ENCODE peak calls at places on chromosomes 11 and 22, in ten cellular contexts. One of them, this sample, is unnamed.

GRCh38 chr11:2259466-2259830 is 10.9 kb downstream of the ASCL2 start:
- DNase-seq in NCI-H1694 treated with DMSO at 0.1 percent for 48 hours: no peak
- DNase-seq in glomerular endothelial cell: no peak
- DNase-seq in caudate nucleus: no peak
- DNase-seq in skeletal muscle cell: no peak
- DNase-seq in lung: no peak
- DNase-seq in heart right ventricle: peak; percentile 3
- DNase-seq in NCI-H1105: no peak
- DNase-seq in activated CD4-positive, alpha-beta T cell treated with anti-CD3 and anti-CD28 coated beads, Interleukin-2, amount 10 ng/mL, durations not matched to agents 24 days and 14 days: no peak
- DNase-seq in AG04450: no peak
- DNase-seq in this sample: no peak

GRCh38 chr11:96082936-96083335 is 159.0 kb upstream of the MTMR2 start:
- DNase-seq in NCI-H1694 treated with DMSO at 0.1 percent for 48 hours: no peak
- DNase-seq in glomerular endothelial cell: no peak
- DNase-seq in caudate nucleus: no peak
- DNase-seq in skeletal muscle cell: no peak
- DNase-seq in lung: no peak
- DNase-seq in heart right ventricle: no peak
- DNase-seq in NCI-H1105: no peak
- DNase-seq in activated CD4-positive, alpha-beta T cell treated with anti-CD3 and anti-CD28 coated beads, Interleukin-2, amount 10 ng/mL, durations not matched to agents 24 days and 14 days: no peak
- DNase-seq in AG04450: no peak
- DNase-seq in this sample: no peak

GRCh38 chr11:66278396-66279091 is 569 bp downstream of the CNIH2 start:
- DNase-seq in NCI-H1694 treated with DMSO at 0.1 percent for 48 hours: no peak
- DNase-seq in glomerular endothelial cell: no peak
- DNase-seq in caudate nucleus: no peak
- DNase-seq in skeletal muscle cell: no peak
- DNase-seq in lung: no peak
- DNase-seq in heart right ventricle: no peak
- DNase-seq in NCI-H1105: no peak
- DNase-seq in activated CD4-positive, alpha-beta T cell treated with anti-CD3 and anti-CD28 coated beads, Interleukin-2, amount 10 ng/mL, durations not matched to agents 24 days and 14 days: no peak
- DNase-seq in AG04450: no peak
- DNase-seq in this sample: no peak

GRCh38 chr11:27735281-27735680 is 35.0 kb upstream of the BDNF start:
- DNase-seq in NCI-H1694 treated with DMSO at 0.1 percent for 48 hours: no peak
- DNase-seq in glomerular endothelial cell: no peak
- DNase-seq in caudate nucleus: no peak
- DNase-seq in skeletal muscle cell: no peak
- DNase-seq in lung: no peak
- DNase-seq in heart right ventricle: no peak
- DNase-seq in NCI-H1105: no peak
- DNase-seq in activated CD4-positive, alpha-beta T cell treated with anti-CD3 and anti-CD28 coated beads, Interleukin-2, amount 10 ng/mL, durations not matched to agents 24 days and 14 days: no peak
- DNase-seq in AG04450: no peak
- DNase-seq in this sample: no peak

GRCh38 chr11:8006349-8006977 is 19.3 kb downstream of the EIF3F start:
- DNase-seq in NCI-H1694 treated with DMSO at 0.1 percent for 48 hours: peak; percentile 49
- DNase-seq in glomerular endothelial cell: peak; percentile 37
- DNase-seq in caudate nucleus: no peak
- DNase-seq in skeletal muscle cell: no peak
- DNase-seq in lung: peak; percentile 53
- DNase-seq in heart right ventricle: peak; percentile 71
- DNase-seq in NCI-H1105: peak; percentile 14
- DNase-seq in activated CD4-positive, alpha-beta T cell treated with anti-CD3 and anti-CD28 coated beads, Interleukin-2, amount 10 ng/mL, durations not matched to agents 24 days and 14 days: peak; percentile 81
- DNase-seq in AG04450: peak; percentile 44
- DNase-seq in this sample: no peak

GRCh38 chr22:37340331-37341262 is 58.3 kb downstream of the CYTH4 start:
- DNase-seq in NCI-H1694 treated with DMSO at 0.1 percent for 48 hours: peak; percentile 61
- DNase-seq in glomerular endothelial cell: no peak
- DNase-seq in caudate nucleus: no peak
- DNase-seq in skeletal muscle cell: no peak
- DNase-seq in lung: no peak
- DNase-seq in heart right ventricle: no peak
- DNase-seq in NCI-H1105: peak; percentile 50
- DNase-seq in activated CD4-positive, alpha-beta T cell treated with anti-CD3 and anti-CD28 coated beads, Interleukin-2, amount 10 ng/mL, durations not matched to agents 24 days and 14 days: no peak
- DNase-seq in AG04450: no peak
- DNase-seq in this sample: no peak

GRCh38 chr11:12434255-12434654 is 56.9 kb downstream of the PARVA start:
- DNase-seq in NCI-H1694 treated with DMSO at 0.1 percent for 48 hours: no peak
- DNase-seq in glomerular endothelial cell: no peak
- DNase-seq in caudate nucleus: no peak
- DNase-seq in skeletal muscle cell: no peak
- DNase-seq in lung: no peak
- DNase-seq in heart right ventricle: no peak
- DNase-seq in NCI-H1105: no peak
- DNase-seq in activated CD4-positive, alpha-beta T cell treated with anti-CD3 and anti-CD28 coated beads, Interleukin-2, amount 10 ng/mL, durations not matched to agents 24 days and 14 days: no peak
- DNase-seq in AG04450: no peak
- DNase-seq in this sample: no peak

GRCh38 chr22:19576460-19577421 is 52.5 kb upstream of the CLDN5 start:
- DNase-seq in NCI-H1694 treated with DMSO at 0.1 percent for 48 hours: no peak
- DNase-seq in glomerular endothelial cell: no peak
- DNase-seq in caudate nucleus: no peak
- DNase-seq in skeletal muscle cell: no peak
- DNase-seq in lung: no peak
- DNase-seq in heart right ventricle: peak; percentile 48
- DNase-seq in NCI-H1105: no peak
- DNase-seq in activated CD4-positive, alpha-beta T cell treated with anti-CD3 and anti-CD28 coated beads, Interleukin-2, amount 10 ng/mL, durations not matched to agents 24 days and 14 days: peak; percentile 87
- DNase-seq in AG04450: no peak
- DNase-seq in this sample: peak; percentile 12

GRCh38 chr11:134531331-134532135 is 119.5 kb upstream of the B3GAT1 start:
- DNase-seq in NCI-H1694 treated with DMSO at 0.1 percent for 48 hours: no peak
- DNase-seq in glomerular endothelial cell: no peak
- DNase-seq in caudate nucleus: no peak
- DNase-seq in skeletal muscle cell: no peak
- DNase-seq in lung: no peak
- DNase-seq in heart right ventricle: peak; percentile 18
- DNase-seq in NCI-H1105: no peak
- DNase-seq in activated CD4-positive, alpha-beta T cell treated with anti-CD3 and anti-CD28 coated beads, Interleukin-2, amount 10 ng/mL, durations not matched to agents 24 days and 14 days: no peak
- DNase-seq in AG04450: no peak
- DNase-seq in this sample: no peak

GRCh38 chr22:18110194-18110943 is at the start of gene TUBA8:
- DNase-seq in NCI-H1694 treated with DMSO at 0.1 percent for 48 hours: peak; percentile 12
- DNase-seq in glomerular endothelial cell: no peak
- DNase-seq in caudate nucleus: peak; percentile 41
- DNase-seq in skeletal muscle cell: no peak
- DNase-seq in lung: no peak
- DNase-seq in heart right ventricle: no peak
- DNase-seq in NCI-H1105: peak; percentile 63
- DNase-seq in activated CD4-positive, alpha-beta T cell treated with anti-CD3 and anti-CD28 coated beads, Interleukin-2, amount 10 ng/mL, durations not matched to agents 24 days and 14 days: peak; percentile 72
- DNase-seq in AG04450: no peak
- DNase-seq in this sample: peak; percentile 18

GRCh38 chr11:125948278-125949051 is 2.6 kb downstream of the VSIG10L2 start:
- DNase-seq in NCI-H1694 treated with DMSO at 0.1 percent for 48 hours: no peak
- DNase-seq in glomerular endothelial cell: no peak
- DNase-seq in caudate nucleus: no peak
- DNase-seq in skeletal muscle cell: no peak
- DNase-seq in lung: no peak
- DNase-seq in heart right ventricle: no peak
- DNase-seq in NCI-H1105: no peak
- DNase-seq in activated CD4-positive, alpha-beta T cell treated with anti-CD3 and anti-CD28 coated beads, Interleukin-2, amount 10 ng/mL, durations not matched to agents 24 days and 14 days: no peak
- DNase-seq in AG04450: no peak
- DNase-seq in this sample: no peak

GRCh38 chr22:29266564-29267461 is 968 bp downstream of the RHBDD3 start:
- DNase-seq in NCI-H1694 treated with DMSO at 0.1 percent for 48 hours: no peak
- DNase-seq in glomerular endothelial cell: no peak
- DNase-seq in caudate nucleus: no peak
- DNase-seq in skeletal muscle cell: no peak
- DNase-seq in lung: no peak
- DNase-seq in heart right ventricle: no peak
- DNase-seq in NCI-H1105: no peak
- DNase-seq in activated CD4-positive, alpha-beta T cell treated with anti-CD3 and anti-CD28 coated beads, Interleukin-2, amount 10 ng/mL, durations not matched to agents 24 days and 14 days: peak; percentile 73
- DNase-seq in AG04450: no peak
- DNase-seq in this sample: no peak

GRCh38 chr22:42452456-42452855 is 20.3 kb upstream of the NFAM1 start:
- DNase-seq in NCI-H1694 treated with DMSO at 0.1 percent for 48 hours: no peak
- DNase-seq in glomerular endothelial cell: no peak
- DNase-seq in caudate nucleus: no peak
- DNase-seq in skeletal muscle cell: no peak
- DNase-seq in lung: no peak
- DNase-seq in heart right ventricle: no peak
- DNase-seq in NCI-H1105: no peak
- DNase-seq in activated CD4-positive, alpha-beta T cell treated with anti-CD3 and anti-CD28 coated beads, Interleukin-2, amount 10 ng/mL, durations not matched to agents 24 days and 14 days: no peak
- DNase-seq in AG04450: no peak
- DNase-seq in this sample: no peak

GRCh38 chr11:131897976-131898375 is 527.6 kb downstream of the NTM start:
- DNase-seq in NCI-H1694 treated with DMSO at 0.1 percent for 48 hours: no peak
- DNase-seq in glomerular endothelial cell: no peak
- DNase-seq in caudate nucleus: no peak
- DNase-seq in skeletal muscle cell: no peak
- DNase-seq in lung: no peak
- DNase-seq in heart right ventricle: no peak
- DNase-seq in NCI-H1105: no peak
- DNase-seq in activated CD4-positive, alpha-beta T cell treated with anti-CD3 and anti-CD28 coated beads, Interleukin-2, amount 10 ng/mL, durations not matched to agents 24 days and 14 days: no peak
- DNase-seq in AG04450: no peak
- DNase-seq in this sample: no peak

GRCh38 chr11:46628961-46629360 is 11.6 kb downstream of the ATG13 start:
- DNase-seq in NCI-H1694 treated with DMSO at 0.1 percent for 48 hours: no peak
- DNase-seq in glomerular endothelial cell: no peak
- DNase-seq in caudate nucleus: no peak
- DNase-seq in skeletal muscle cell: no peak
- DNase-seq in lung: no peak
- DNase-seq in heart right ventricle: no peak
- DNase-seq in NCI-H1105: no peak
- DNase-seq in activated CD4-positive, alpha-beta T cell treated with anti-CD3 and anti-CD28 coated beads, Interleukin-2, amount 10 ng/mL, durations not matched to agents 24 days and 14 days: no peak
- DNase-seq in AG04450: no peak
- DNase-seq in this sample: no peak

GRCh38 chr22:50547231-50547851 is 1.6 kb downstream of the KLHDC7B start:
- DNase-seq in NCI-H1694 treated with DMSO at 0.1 percent for 48 hours: no peak
- DNase-seq in glomerular endothelial cell: no peak
- DNase-seq in caudate nucleus: no peak
- DNase-seq in skeletal muscle cell: no peak
- DNase-seq in lung: no peak
- DNase-seq in heart right ventricle: no peak
- DNase-seq in NCI-H1105: no peak
- DNase-seq in activated CD4-positive, alpha-beta T cell treated with anti-CD3 and anti-CD28 coated beads, Interleukin-2, amount 10 ng/mL, durations not matched to agents 24 days and 14 days: no peak
- DNase-seq in AG04450: no peak
- DNase-seq in this sample: no peak